ENCODE peak calls at places on chromosomes 6 and 20, in seven cellular contexts. H is lower leg skin; Y is naive thymus-derived CD4-positive, alpha-beta T cell; D is fibroblast of the aortic adventitia; J is ovary; X is CD8-positive, alpha-beta memory T cell; B is dorsolateral prefrontal cortex. L is an unnamed sample.

GRCh38 chr20:50256577-50256976 is 65.9 kb downstream of the CEBPB start:
- DNase-seq in Y (no peak), H (no peak), J (no peak), D (no peak), B (no peak), X (no peak), L (no peak)

GRCh38 chr6:38876470-38876869 is 161.4 kb downstream of the DNAH8 start:
- DNase-seq in Y (no peak), X (peak), H (no peak), B (peak), J (no peak), D (no peak), L (no peak)

GRCh38 chr6:24283043-24283985 is 74.5 kb downstream of the DCDC2 start:
- DNase-seq in Y (no peak), D (peak), J (peak), H (peak), B (peak), X (no peak), L (peak)

GRCh38 chr6:111468329-111469012 is 14.5 kb downstream of the REV3L start:
- DNase-seq in Y (no peak), D (no peak), H (no peak), B (no peak), X (no peak), J (no peak), L (no peak)

GRCh38 chr20:57480444-57481152 is 44.3 kb downstream of the CTCFL start:
- DNase-seq in X (no peak), D (no peak), J (no peak), Y (no peak), B (no peak), H (no peak), L (peak)

GRCh38 chr6:30124391-30124790 is 11.5 kb upstream of the TRIM31 start:
- DNase-seq in Y (no peak), H (no peak), X (no peak), B (peak), J (no peak), D (no peak), L (no peak)

GRCh38 chr20:63082308-63082938 is 75.7 kb upstream of the BHLHE23 start:
- DNase-seq in D (peak), Y (no peak), J (peak), X (peak), H (no peak), B (no peak), L (no peak)

GRCh38 chr20:57686931-57687652 is 22.7 kb downstream of the PMEPA1 start:
- DNase-seq in D (no peak), H (peak), Y (no peak), B (no peak), J (no peak), X (no peak), L (no peak)

GRCh38 chr20:58025233-58025632 is 203.2 kb downstream of the ANKRD60 start:
- DNase-seq in D (no peak), J (no peak), X (no peak), B (no peak), Y (no peak), H (no peak), L (no peak)

GRCh38 chr20:23019403-23019802 is 15.7 kb upstream of the SSTR4 start:
- DNase-seq in H (no peak), B (peak), J (no peak), D (no peak), X (no peak), Y (no peak), L (no peak)

GRCh38 chr6:6875818-6876470 is 231.8 kb upstream of the RREB1 start:
- DNase-seq in X (no peak), Y (no peak), J (no peak), H (no peak), D (peak), B (no peak), L (no peak)

GRCh38 chr6:153677522-153677921 is 361.5 kb upstream of the OPRM1 start:
- DNase-seq in X (no peak), Y (no peak), D (no peak), B (no peak), H (no peak), J (no peak), L (no peak)

GRCh38 chr6:156166093-156166492 is 611.1 kb upstream of the ARID1B start:
- DNase-seq in B (no peak), Y (no peak), H (no peak), J (no peak), D (no peak), X (no peak), L (no peak)

GRCh38 chr6:169955796-169956493 is 204.5 kb downstream of the ERMARD start:
- DNase-seq in B (peak), H (no peak), Y (no peak), D (no peak), J (no peak), X (no peak), L (no peak)

GRCh38 chr6:10610289-10610688 is 84.1 kb downstream of the C6orf52 start:
- DNase-seq in H (no peak), X (no peak), Y (no peak), D (peak), J (no peak), B (no peak), L (no peak)

GRCh38 chr6:158647501-158647900 is 2.4 kb upstream of the SYTL3 start:
- DNase-seq in D (no peak), J (no peak), B (no peak), H (no peak), Y (no peak), X (no peak), L (no peak)

GRCh38 chr6:79421707-79422484 is 115.3 kb downstream of the LCA5 start:
- DNase-seq in Y (no peak), B (peak), X (no peak), H (peak), D (peak), J (no peak), L (no peak)

GRCh38 chr6:157861814-157862213 is 38.8 kb downstream of the SNX9 start:
- DNase-seq in H (no peak), D (peak), Y (no peak), J (no peak), X (no peak), B (peak), L (no peak)

GRCh38 chr6:143753678-143754077 is 75.9 kb downstream of the PHACTR2 start:
- DNase-seq in X (no peak), Y (no peak), H (no peak), J (no peak), D (no peak), B (no peak), L (no peak)

GRCh38 chr6:33597551-33598322 is 17.7 kb upstream of the BAK1 start:
- DNase-seq in J (peak), B (no peak), H (no peak), X (no peak), Y (no peak), D (peak), L (no peak)

GRCh38 chr6:170026272-170027110 is 264.4 kb downstream of the DLL1 start:
- DNase-seq in H (no peak), D (no peak), X (peak), Y (no peak), B (no peak), J (peak), L (no peak)

GRCh38 chr20:20761302-20761701 is 48.9 kb upstream of the RALGAPA2 start:
- DNase-seq in X (no peak), J (no peak), H (no peak), D (no peak), B (no peak), Y (no peak), L (no peak)

GRCh38 chr6:40700006-40700405 is 112.8 kb upstream of the LRFN2 start:
- DNase-seq in B (no peak), Y (no peak), X (no peak), H (no peak), D (no peak), J (no peak), L (no peak)

GRCh38 chr6:166862287-166862977 is 93.9 kb downstream of the RNASET2 start:
- DNase-seq in H (no peak), B (no peak), Y (peak), D (no peak), X (peak), J (no peak), L (no peak)

GRCh38 chr20:50710492-50711063 is 19.2 kb upstream of the RIPOR3 start:
- DNase-seq in J (no peak), D (peak), X (no peak), Y (no peak), H (no peak), B (no peak), L (no peak)

GRCh38 chr6:119445666-119446622 is 96.4 kb upstream of the MAN1A1 start:
- DNase-seq in Y (no peak), H (no peak), J (no peak), B (no peak), X (no peak), D (peak), L (no peak)

GRCh38 chr6:81786159-81786558 is 33.7 kb upstream of the TENT5A start:
- DNase-seq in B (no peak), X (no peak), J (no peak), Y (no peak), H (no peak), D (no peak), L (no peak)

GRCh38 chr6:63805345-63805744 is 169.7 kb downstream of the PHF3 start:
- DNase-seq in X (no peak), H (no peak), D (no peak), B (no peak), Y (no peak), J (no peak), L (no peak)

GRCh38 chr6:19413323-19413722 is 423.8 kb upstream of the ID4 start:
- DNase-seq in H (no peak), J (no peak), D (peak), X (no peak), Y (no peak), B (no peak), L (no peak)

GRCh38 chr6:14435291-14435690 is 317.7 kb downstream of the CD83 start:
- DNase-seq in D (no peak), H (no peak), B (no peak), X (no peak), J (no peak), Y (no peak), L (no peak)

GRCh38 chr6:72948153-72948552 is 277.1 kb downstream of the KHDC1L start:
- DNase-seq in D (no peak), B (no peak), Y (no peak), H (no peak), X (no peak), J (no peak), L (no peak)

GRCh38 chr6:88302769-88303230 is 136.7 kb upstream of the CNR1 start:
- DNase-seq in H (no peak), D (no peak), J (no peak), X (no peak), B (no peak), Y (no peak), L (no peak)
- H3K4me3 ChIP-seq in H (no peak), D (no peak), J (no peak), X (no peak), B (no peak), Y (no peak), L (no peak)

GRCh38 chr6:34658605-34659218 is 37.9 kb downstream of the ILRUN start:
- DNase-seq in B (no peak), J (no peak), H (no peak), Y (no peak), D (no peak), X (no peak), L (no peak)
- H3K4me3 ChIP-seq in B (no peak), J (no peak), H (no peak), Y (no peak), D (no peak), X (no peak), L (no peak)

GRCh38 chr6:138803914-138804313 is 8.0 kb downstream of the ECT2L start:
- DNase-seq in J (no peak), B (no peak), D (peak), X (no peak), Y (no peak), H (no peak), L (no peak)
- H3K4me3 ChIP-seq in J (no peak), B (no peak), D (no peak), X (no peak), Y (no peak), H (no peak), L (no peak)

GRCh38 chr20:5674176-5674660 is 76.0 kb upstream of the SHLD1 start:
- DNase-seq in X (no peak), H (no peak), Y (no peak), J (no peak), D (no peak), B (no peak), L (peak)
- H3K4me3 ChIP-seq in X (no peak), H (no peak), Y (no peak), J (no peak), D (no peak), B (no peak), L (no peak)

GRCh38 chr6:106356382-106356781 is 4.1 kb upstream of the CRYBG1 start:
- DNase-seq in B (no peak), X (no peak), Y (no peak), D (no peak), J (no peak), H (no peak), L (no peak)

GRCh38 chr6:106363401-106364138 is 3.1 kb downstream of the CRYBG1 start:
- DNase-seq in B (no peak), Y (no peak), J (no peak), H (no peak), D (no peak), X (no peak), L (no peak)

GRCh38 chr6:106360989-106361430 is 493 bp downstream of the CRYBG1 start:
- DNase-seq in X (peak), B (no peak), H (peak), D (no peak), Y (peak), J (no peak), L (no peak)

GRCh38 chr6:106360410-106360988 is at the start of gene CRYBG1:
- DNase-seq in X (peak), Y (peak), J (peak), D (no peak), B (peak), H (peak), L (no peak)

GRCh38 chr6:106359989-106360409 is 518 bp upstream of the CRYBG1 start:
- DNase-seq in B (no peak), X (no peak), H (no peak), D (no peak), J (no peak), Y (no peak), L (no peak)
- H3K4me3 ChIP-seq in B (peak), X (peak), H (no peak), D (peak), J (peak), Y (peak), L (no peak)

L was measured in GM12864.